ENCODE peak calls at places on chromosome 12, in six cellular contexts. Z is activated CD4-positive, alpha-beta T cell treated with anti-CD3 and anti-CD28 coated beads for 24 hours; H is kidney glomerular epithelial cell; P is Kasumi-1; G is central memory CD4-positive, alpha-beta T cell; J is caudate nucleus. A is an unnamed sample.

GRCh38 chr12:44088647-44089046 is 252.8 kb downstream of the TMEM117 start:
- DNase-seq in Z (no peak), G (no peak), H (no peak), J (no peak), P (no peak), A (no peak)

GRCh38 chr12:32264995-32265394 is 134.4 kb upstream of the FGD4 start:
- DNase-seq in Z (no peak), H (no peak), G (no peak), P (peak), J (no peak), A (no peak)

GRCh38 chr12:116423053-116423452 is 136.1 kb upstream of the MAP1LC3B2 start:
- DNase-seq in H (no peak), J (no peak), P (no peak), G (no peak), Z (no peak), A (no peak)

GRCh38 chr12:50401383-50402155 is 884 bp downstream of the LARP4 start:
- DNase-seq in P (no peak), H (no peak), J (no peak), G (no peak), Z (no peak), A (no peak)

GRCh38 chr12:46395308-46395707 is 22.7 kb upstream of the SLC38A2 start:
- DNase-seq in Z (no peak), P (no peak), H (no peak), G (no peak), J (no peak), A (no peak)

GRCh38 chr12:67966560-67966959 is 22.7 kb upstream of the IFNG-AS1 start:
- DNase-seq in P (no peak), J (no peak), H (no peak), Z (no peak), G (no peak), A (no peak)

GRCh38 chr12:10590976-10591375 is 22.4 kb downstream of the MAGOHB start:
- DNase-seq in P (no peak), H (no peak), J (no peak), G (no peak), Z (no peak), A (no peak)

GRCh38 chr12:79897617-79898016 is 37.3 kb downstream of the PPP1R12A start:
- DNase-seq in J (no peak), Z (no peak), G (no peak), P (no peak), H (peak), A (no peak)

GRCh38 chr12:42698213-42698612 is 108.7 kb upstream of the PRICKLE1 start:
- DNase-seq in G (no peak), J (no peak), P (peak), Z (no peak), H (peak), A (no peak)

GRCh38 chr12:83818888-83819287 is 1093.7 kb downstream of the SLC6A15 start:
- DNase-seq in Z (no peak), H (no peak), J (no peak), G (no peak), P (no peak), A (no peak)

GRCh38 chr12:121796855-121797751 is 3.6 kb upstream of the RHOF start:
- DNase-seq in H (peak), J (peak), G (no peak), Z (no peak), P (no peak), A (no peak)

GRCh38 chr12:56759270-56759908 is 3.7 kb upstream of the HSD17B6 start:
- DNase-seq in G (no peak), J (no peak), Z (no peak), P (no peak), H (no peak), A (no peak)

A was measured in activated naive CD4-positive, alpha-beta T cell treated with Interleukin-2 at 50 U/mL for 16 hours.